ENCODE peak calls at places on chromosome 13, in five cellular contexts. A is lower lobe of right lung, N is psoas muscle, C is tibial nerve, S is transverse colon. E is an unnamed sample.

GRCh38 chr13:33799950-33800592 is 17.9 kb upstream of the RFC3 start:
- DNase-seq in A (no peak), N (no peak), C (no peak), S (no peak), E (no peak)

GRCh38 chr13:38045278-38046048 is 175.9 kb upstream of the TRPC4 start:
- DNase-seq in A (no peak), N (no peak), C (no peak), S (no peak), E (no peak)

GRCh38 chr13:81025091-81025490 is 684.2 kb upstream of the SPRY2 start:
- DNase-seq in A (no peak), N (no peak), C (no peak), S (no peak), E (no peak)

GRCh38 chr13:83297591-83298305 is 584.5 kb downstream of the SLITRK1 start:
- DNase-seq in A (no peak), N (no peak), C (no peak), S (no peak), E (no peak)

GRCh38 chr13:23751195-23751594 is 138.0 kb downstream of the MIPEP start:
- DNase-seq in A (no peak), N (no peak), C (no peak), S (no peak), E (no peak)

GRCh38 chr13:108917581-108917980 is 288.2 kb downstream of the MYO16 start:
- DNase-seq in A (no peak), N (no peak), C (no peak), S (no peak), E (no peak)

GRCh38 chr13:75307370-75307984 is 174.5 kb downstream of the TBC1D4 start:
- DNase-seq in A (no peak), N (no peak), C (no peak), S (no peak), E (no peak)

GRCh38 chr13:110413311-110414040 is 106.4 kb downstream of the COL4A2 start:
- DNase-seq in A (no peak), N (no peak), C (no peak), S (no peak), E (no peak)

GRCh38 chr13:43095771-43096719 is 72.7 kb downstream of the DNAJC15 start:
- DNase-seq in A (no peak), N (no peak), C (no peak), S (no peak), E (no peak)

GRCh38 chr13:20721058-20721453 is 17.6 kb downstream of the IL17D start:
- DNase-seq in A (no peak), N (no peak), C (no peak), S (no peak), E (no peak)

GRCh38 chr13:37109080-37109678 is 3.7 kb upstream of the CSNK1A1L start:
- DNase-seq in A (no peak), N (no peak), C (no peak), S (no peak), E (no peak)

GRCh38 chr13:29594310-29594709 is 1.2 kb downstream of the SLC7A1 start:
- DNase-seq in A (no peak), N (no peak), C (no peak), S (peak; percentile 60), E (no peak)

GRCh38 chr13:55563267-55563666 is 1577.5 kb upstream of the PRR20A start:
- DNase-seq in A (no peak), N (no peak), C (no peak), S (no peak), E (no peak)

GRCh38 chr13:93293716-93294115 is 67.1 kb downstream of the GPC6 start:
- DNase-seq in A (no peak), N (no peak), C (no peak), S (no peak), E (no peak)

GRCh38 chr13:61135583-61135982 is 280.1 kb downstream of the PCDH20 start:
- DNase-seq in A (no peak), N (no peak), C (no peak), S (no peak), E (no peak)

DNA sequence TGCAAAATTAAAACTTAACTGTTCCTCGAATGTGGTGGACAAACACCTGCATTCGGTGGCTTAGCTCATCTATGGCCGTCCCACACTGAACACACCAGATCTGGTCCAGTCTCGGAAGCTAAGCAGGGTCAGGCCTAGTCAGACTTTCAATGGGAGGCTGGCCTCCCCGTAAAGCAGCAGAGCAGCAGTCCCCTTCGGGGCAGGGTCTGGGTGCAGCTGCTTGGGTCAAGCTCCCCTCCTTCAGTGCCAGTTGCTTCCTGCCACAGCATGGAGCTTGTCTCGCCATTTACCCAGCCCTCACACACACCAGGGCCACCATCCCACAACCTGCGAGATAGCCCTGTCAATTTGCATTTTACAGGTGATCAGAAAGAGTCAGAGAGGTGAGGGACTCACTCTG is 93.2 kb downstream of the TUBA3C start:
- DNase-seq in A (no peak), N (no peak), C (no peak), S (no peak), E (no peak)
- H3K9me3 ChIP-seq in A (no peaks in the 10 kb centered on the region), N (no peaks in the 10 kb centered on the region), C (no peaks in the 10 kb centered on the region), S (no peaks in the 10 kb centered on the region), E (no peaks in the 10 kb centered on the region)

GRCh38 chr13:39776439-39776838 is 121.0 kb downstream of the COG6 start:
- DNase-seq in A (no peak), N (no peak), C (no peak), S (no peak), E (no peak)
- H3K4me3 ChIP-seq in A (no peak overlapping the region), N (no peak overlapping the region), C (no peak overlapping the region), S (no peak overlapping the region), E (no peak overlapping the region)

GRCh38 chr13:41061075-41061913 is at the start of gene WBP4:
- DNase-seq in A (peak; percentile 96), N (peak; percentile 97), C (peak; percentile 86), S (peak; percentile 95), E (peak; percentile 77)

GRCh38 chr13:41059896-41060722 is 1.2 kb upstream of the WBP4 start:
- DNase-seq in A (peak; percentile 93), N (peak; percentile 96), C (peak; percentile 76), S (peak; percentile 94), E (peak; percentile 68)

GRCh38 chr13:41060723-41061074 is 610 bp upstream of the WBP4 start:
- DNase-seq in A (peak; percentile 93), N (peak; percentile 90), C (peak; percentile 66), S (peak; percentile 81), E (peak; percentile 56)

GRCh38 chr13:41064493-41064892 is 3.2 kb downstream of the WBP4 start:
- DNase-seq in A (no peak), N (no peak), C (no peak), S (no peak), E (no peak)

DNA sequence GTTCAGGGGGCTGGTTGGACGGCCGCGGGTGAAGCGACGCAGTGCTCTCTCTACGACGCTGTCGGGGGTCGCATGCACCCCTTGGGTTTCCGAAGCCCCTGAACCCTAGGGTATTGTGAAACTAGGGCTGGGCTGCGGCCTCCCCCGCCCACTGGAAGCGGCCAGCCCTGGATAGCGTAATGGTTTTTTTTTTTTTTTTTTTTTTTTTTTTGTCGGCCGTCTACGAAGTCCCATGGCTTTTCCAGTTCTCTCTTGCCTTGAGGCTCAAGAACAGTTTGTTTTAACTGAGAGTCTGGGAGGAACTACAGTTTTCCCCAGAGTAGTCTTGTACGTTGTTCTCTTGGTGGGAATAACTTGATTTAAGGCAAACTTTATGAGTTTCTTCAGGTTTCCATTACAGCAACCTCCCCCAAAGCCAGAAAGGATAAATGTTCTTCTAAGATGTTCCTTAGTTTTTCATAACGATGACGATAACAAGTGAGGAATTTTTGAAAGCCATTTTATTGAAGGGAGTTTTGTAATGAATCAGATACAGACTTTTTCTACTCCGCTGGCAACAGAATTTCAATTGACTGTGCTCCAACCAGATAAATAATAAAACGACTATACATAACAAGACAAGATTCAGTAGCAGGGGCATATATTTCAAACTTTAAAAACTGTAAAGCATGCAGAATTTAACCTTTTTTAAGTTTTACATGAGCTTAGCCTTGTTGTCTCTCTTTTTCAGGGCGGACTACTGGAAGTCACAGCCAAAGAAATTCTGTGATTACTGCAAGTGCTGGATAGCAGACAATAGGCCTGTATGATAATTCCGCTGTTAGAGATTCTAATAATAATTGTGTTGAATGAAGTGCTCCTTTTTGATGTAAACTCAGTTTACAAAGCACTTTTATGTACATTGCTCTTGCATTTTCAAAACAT is 867 bp downstream of the WBP4 start:
- DNase-seq in A (no peak), N (no peak), C (no peak), S (no peak), E (no peak)
- H3K4me1 ChIP-seq in A (peaks cover 57% of the 10 kb centered on the region), N (peaks cover 56% of the 10 kb centered on the region), C (peaks cover 60% of the 10 kb centered on the region), S (peaks cover 39% of the 10 kb centered on the region), E (peaks cover 44% of the 10 kb centered on the region)

GRCh38 chr13:103275708-103276107 is 209.5 kb upstream of the SLC10A2 start:
- DNase-seq in A (no peak), N (no peak), C (no peak), S (no peak), E (no peak)
- H3K9me3 ChIP-seq in A (no peaks in the 10 kb centered on the region), N (no peaks in the 10 kb centered on the region), C (no peaks in the 10 kb centered on the region), S (no peaks in the 10 kb centered on the region), E (no peaks in the 10 kb centered on the region)

DNA sequence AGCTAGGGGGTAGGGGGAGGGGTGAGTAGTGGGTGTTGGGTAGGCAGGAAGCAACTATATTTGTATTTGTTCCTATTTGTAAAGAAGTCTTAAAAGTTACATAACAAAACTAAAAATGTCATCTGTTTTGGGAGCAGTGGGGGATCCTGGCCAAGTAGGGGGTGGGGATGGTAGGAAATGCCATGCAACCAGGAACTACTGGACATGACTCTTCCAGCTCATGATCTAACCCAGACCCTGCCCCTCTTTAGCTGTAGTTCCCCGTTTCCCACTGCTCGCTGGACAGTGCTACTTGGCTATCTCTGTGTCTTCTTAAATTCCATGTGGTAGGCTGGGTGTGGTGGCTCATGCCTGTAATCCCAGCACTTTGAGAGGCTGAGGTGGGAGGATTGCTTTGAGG is 3.2 kb downstream of the GTF3A start:
- DNase-seq in A (no peak), N (no peak), C (no peak), S (no peak), E (no peak)
- H3K4me3 ChIP-seq in A (no peak overlapping the region), N (no peak overlapping the region), C (no peak overlapping the region), S (no peak overlapping the region), E (no peak overlapping the region)

GRCh38 chr13:77014906-77015685 is 11.9 kb downstream of the FBXL3 start:
- DNase-seq in A (no peak), N (no peak), C (no peak), S (no peak), E (no peak)
- H3K4me1 ChIP-seq in A (peaks cover 27% of the 10 kb centered on the region), N (peaks cover 28% of the 10 kb centered on the region), C (peaks cover 77% of the 10 kb centered on the region), S (peaks cover 16% of the 10 kb centered on the region), E (peaks cover 61% of the 10 kb centered on the region)

GRCh38 chr13:18965347-18965855 is 216.2 kb downstream of the TUBA3C start:
- DNase-seq in A (no peak), N (no peak), C (no peak), S (no peak), E (no peak)

GRCh38 chr13:18961383-18962117 is 220.1 kb downstream of the TUBA3C start:
- DNase-seq in A (no peak), N (no peak), C (no peak), S (no peak), E (no peak)

GRCh38 chr13:18962168-18962734 is 219.4 kb downstream of the TUBA3C start:
- DNase-seq in A (no peak), N (no peak), C (no peak), S (no peak), E (no peak)

GRCh38 chr13:18960637-18961227 is 220.9 kb downstream of the TUBA3C start:
- DNase-seq in A (no peak), N (no peak), C (no peak), S (no peak), E (no peak)

GRCh38 chr13:18964942-18965341 is 216.7 kb downstream of the TUBA3C start:
- DNase-seq in A (no peak), N (no peak), C (no peak), S (no peak), E (no peak)
- H3K9me3 ChIP-seq in A (no peaks in the 10 kb centered on the region), N (no peaks in the 10 kb centered on the region), C (no peaks in the 10 kb centered on the region), S (no peaks in the 10 kb centered on the region), E (no peaks in the 10 kb centered on the region)

E was measured in thoracic aorta.